ENCODE peak calls at places on chromosomes 1 and 21, in nine cellular contexts. R, Y, C, O, T, L, P, Q and K are unnamed samples. For H3K4me1, the result is how much of the 10 kb centered on the place peaks cover.

GRCh38 chr1:209819059-209819458 is 8.7 kb upstream of the UTP25 start:
- DNase-seq in R (no peak), Y (no peak), C (no peak), O (no peak), T (no peak), L (no peak), P (no peak), Q (no peak), K (no peak)

GRCh38 chr1:215023151-215023832 is 59.2 kb upstream of the KCNK2 start:
- DNase-seq in R (no peak), Y (no peak), C (no peak), O (no peak), T (no peak), L (no peak), P (no peak), Q (no peak), K (peak)

GRCh38 chr1:223245411-223245810 is 102.4 kb upstream of the TLR5 start:
- DNase-seq in R (no peak), Y (no peak), C (no peak), O (no peak), T (no peak), L (no peak), P (no peak), Q (no peak), K (no peak)

GRCh38 chr1:63705058-63705457 is 68.8 kb upstream of the ROR1 start:
- DNase-seq in R (no peak), Y (peak), C (no peak), O (no peak), T (no peak), L (no peak), P (no peak), Q (peak), K (no peak)

GRCh38 chr1:48878191-48878940 is 101.7 kb upstream of the BEND5 start:
- DNase-seq in R (no peak), Y (no peak), C (no peak), O (no peak), T (no peak), L (no peak), P (peak), Q (no peak), K (no peak)

GRCh38 chr21:37172646-37173045 is 94.5 kb downstream of the VPS26C start:
- DNase-seq in R (no peak), Y (no peak), C (no peak), O (no peak), T (no peak), L (no peak), P (no peak), Q (no peak), K (no peak)

GRCh38 chr1:192951961-192952460 is 107.1 kb downstream of the UCHL5 start:
- DNase-seq in R (no peak), Y (no peak), C (no peak), O (no peak), T (no peak), L (no peak), P (peak), Q (peak), K (no peak)

GRCh38 chr1:18668750-18669404 is 38.2 kb downstream of the PAX7 start:
- DNase-seq in R (peak), Y (no peak), C (no peak), O (no peak), T (no peak), L (no peak), P (no peak), Q (peak), K (no peak)

GRCh38 chr1:90834354-90835171 is 117.5 kb upstream of the BARHL2 start:
- DNase-seq in R (no peak), Y (no peak), C (no peak), O (no peak), T (no peak), L (no peak), P (peak), Q (no peak), K (no peak)

GRCh38 chr1:180231506-180232420 is 1.7 kb downstream of the LHX4 start:
- DNase-seq in R (no peak), Y (no peak), C (no peak), O (no peak), T (peak), L (no peak), P (peak), Q (no peak), K (no peak)

GRCh38 chr1:152486400-152487006 is 24.1 kb upstream of the LCE5A start:
- DNase-seq in R (no peak), Y (no peak), C (no peak), O (no peak), T (peak), L (no peak), P (peak), Q (no peak), K (no peak)

GRCh38 chr1:222240536-222241181 is 307.2 kb downstream of the HHIPL2 start:
- DNase-seq in R (no peak), Y (no peak), C (no peak), O (no peak), T (no peak), L (no peak), P (no peak), Q (no peak), K (no peak)

GRCh38 chr1:8026153-8026975 is at the start of gene ERRFI1:
- DNase-seq in R (peak), Y (peak), C (peak), O (peak), T (no peak), L (peak), P (peak), Q (peak), K (peak)

GRCh38 chr1:15620155-15620545 is 2.9 kb downstream of the DDI2 start:
- DNase-seq in R (no peak), Y (no peak), C (no peak), O (no peak), T (no peak), L (no peak), P (no peak), Q (no peak), K (no peak)

GRCh38 chr21:37863842-37864241 is 52.4 kb downstream of the KCNJ6 start:
- DNase-seq in R (no peak), Y (no peak), C (no peak), O (no peak), T (no peak), L (no peak), P (no peak), Q (no peak), K (no peak)

GRCh38 chr21:29206445-29206844 is 76.0 kb downstream of the MAP3K7CL start:
- DNase-seq in R (no peak), Y (no peak), C (no peak), O (no peak), T (no peak), L (no peak), P (no peak), Q (no peak), K (no peak)

GRCh38 chr1:10730985-10731384 is 65.5 kb downstream of the CASZ1 start:
- DNase-seq in R (no peak), Y (no peak), C (no peak), O (no peak), T (no peak), L (no peak), P (no peak), Q (no peak), K (no peak)

GRCh38 chr1:33974147-33974546 is 110.3 kb downstream of the HMGB4 start:
- DNase-seq in R (no peak), Y (no peak), C (no peak), O (no peak), T (no peak), L (no peak), P (no peak), Q (no peak), K (no peak)

GRCh38 chr1:237033061-237033460 is 8.9 kb upstream of the RYR2 start:
- DNase-seq in R (no peak), Y (no peak), C (no peak), O (no peak), T (no peak), L (no peak), P (no peak), Q (no peak), K (no peak)

GRCh38 chr1:214683596-214683995 is 80.6 kb downstream of the CENPF start:
- DNase-seq in R (no peak), Y (no peak), C (no peak), O (no peak), T (no peak), L (no peak), P (no peak), Q (no peak), K (no peak)

GRCh38 chr1:34052565-34052964 is 112.5 kb downstream of the CSMD2 start:
- DNase-seq in R (no peak), Y (no peak), C (no peak), O (no peak), T (no peak), L (no peak), P (no peak), Q (no peak), K (no peak)

GRCh38 chr1:189662190-189662589 is 815.5 kb downstream of the BRINP3 start:
- DNase-seq in R (no peak), Y (no peak), C (no peak), O (no peak), T (no peak), L (no peak), P (no peak), Q (no peak), K (no peak)

GRCh38 chr1:234998174-234998741 is 130.4 kb downstream of the TOMM20 start:
- DNase-seq in R (peak), Y (no peak), C (peak), O (peak), T (no peak), L (no peak), P (no peak), Q (peak), K (no peak)

GRCh38 chr1:63537940-63538339 is 14.6 kb downstream of the EFCAB7 start:
- DNase-seq in R (no peak), Y (no peak), C (no peak), O (no peak), T (peak), L (no peak), P (peak), Q (no peak), K (no peak)

GRCh38 chr1:3471356-3472087 is 17.1 kb downstream of the ARHGEF16 start:
- DNase-seq in R (peak), Y (no peak), C (no peak), O (peak), T (no peak), L (no peak), P (peak), Q (no peak), K (peak)
- TF ChIP-seq CTCF in R (peak), Y (no peak), C (peak), O (peak), T (no peak), L (peak), P (peak), Q (no peak), K (peak)

DNA sequence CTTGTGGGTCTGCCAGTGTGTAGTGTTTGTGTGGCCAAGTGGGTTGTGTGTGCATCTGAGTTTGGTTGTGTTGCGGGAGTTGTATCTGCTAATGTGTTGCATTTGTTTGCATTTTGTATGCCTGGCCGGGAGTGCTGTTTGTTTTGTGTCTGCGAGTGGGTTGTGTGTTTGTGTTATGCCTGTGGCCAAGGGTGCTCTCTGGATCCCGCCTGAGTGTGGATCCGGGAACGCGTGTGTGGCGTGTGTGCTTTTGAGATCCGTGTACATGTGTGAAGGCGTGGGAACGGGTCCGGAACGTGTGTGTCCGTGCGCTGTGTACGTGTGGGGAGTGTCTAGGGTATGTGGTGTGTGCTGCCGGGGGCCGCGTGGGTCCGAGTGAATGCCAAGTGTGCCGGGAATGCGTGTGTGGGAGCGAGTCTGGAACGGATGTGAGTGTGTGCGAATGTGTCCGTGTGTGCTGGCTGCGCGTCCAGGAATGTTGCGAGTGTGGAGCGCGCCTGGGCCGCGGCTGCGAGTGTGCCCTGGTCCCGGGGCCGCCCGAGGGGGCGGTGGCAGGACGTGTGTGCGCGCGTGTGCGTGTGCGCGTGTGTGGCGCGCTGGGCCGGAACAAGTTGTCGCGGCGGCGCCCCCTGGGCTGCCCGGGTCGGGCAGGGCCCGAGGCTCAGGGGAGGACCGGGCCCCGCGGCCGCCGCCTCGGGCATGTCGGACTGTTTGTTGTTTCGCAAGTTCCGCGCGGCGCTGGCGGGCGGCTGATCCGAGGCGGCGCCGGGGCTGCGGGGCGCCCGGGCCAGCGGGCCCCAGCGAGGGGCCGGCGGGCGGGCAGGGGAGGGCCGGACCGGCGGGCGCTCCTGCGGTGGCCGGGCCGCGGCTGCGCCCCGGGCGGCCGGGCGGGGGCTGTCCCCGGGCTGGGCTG is 927 bp downstream of the PTPRU start:
- DNase-seq in R (peak), Y (peak), C (peak), O (peak), T (no peak), L (peak), P (peak), Q (peak), K (peak)
- H3K4me3 ChIP-seq in R (peak), Y (peak), C (peak), O (peak), T (peak), L (peak), P (peak), Q (peak), K (peak)

DNA sequence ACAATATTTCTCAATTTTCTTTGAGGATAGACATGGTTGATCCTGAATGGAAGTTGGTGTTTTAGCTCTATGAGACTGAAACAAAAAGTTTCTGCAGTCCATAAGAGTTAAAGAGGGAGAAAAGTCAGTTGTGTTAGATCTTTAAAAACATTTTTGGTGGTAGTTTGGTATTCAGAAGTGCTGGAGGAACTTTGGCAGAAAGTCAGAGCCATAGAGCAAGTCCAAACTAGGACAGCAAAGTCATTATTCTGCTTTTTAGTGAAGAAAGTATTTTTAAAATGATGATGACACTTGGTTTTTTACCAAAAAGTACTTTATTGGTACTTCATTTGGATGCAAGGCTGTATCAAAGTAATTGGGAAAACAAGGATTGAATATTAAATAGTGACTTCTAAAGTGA is 41.8 kb downstream of the FNBP1L start:
- DNase-seq in R (no peak), Y (no peak), C (no peak), O (no peak), T (no peak), L (no peak), P (no peak), Q (no peak), K (no peak)
- H3K4me1 ChIP-seq in R (under half), Y (under half), C (under half), O (under half), T (under half), L (under half), P (under half), Q (under half), K (under half)

GRCh38 chr1:24304763-24305162 is 14.4 kb upstream of the GRHL3 start:
- DNase-seq in R (no peak), Y (no peak), C (no peak), O (no peak), T (no peak), L (no peak), P (no peak), Q (no peak), K (no peak)
- TF ChIP-seq CTCF in R (no peak), Y (no peak), C (no peak), O (no peak), T (peak), L (no peak), P (no peak), Q (no peak), K (no peak)

GRCh38 chr1:43491056-43491455 is 37.3 kb upstream of the HYI start:
- DNase-seq in R (no peak), Y (no peak), C (no peak), O (no peak), T (no peak), L (no peak), P (no peak), Q (no peak), K (no peak)

GRCh38 chr1:43488165-43488564 is 34.4 kb upstream of the HYI start:
- DNase-seq in R (no peak), Y (no peak), C (no peak), O (no peak), T (no peak), L (no peak), P (no peak), Q (no peak), K (no peak)

GRCh38 chr1:43495204-43495603 is 35.5 kb upstream of the PTPRF start:
- DNase-seq in R (no peak), Y (no peak), C (no peak), O (no peak), T (no peak), L (peak), P (no peak), Q (no peak), K (no peak)

GRCh38 chr1:43492816-43493215 is 37.9 kb upstream of the PTPRF start:
- DNase-seq in R (no peak), Y (no peak), C (no peak), O (no peak), T (no peak), L (no peak), P (no peak), Q (no peak), K (no peak)

GRCh38 chr1:43493661-43494450 is 36.8 kb upstream of the PTPRF start:
- DNase-seq in R (no peak), Y (no peak), C (no peak), O (no peak), T (no peak), L (no peak), P (peak), Q (no peak), K (no peak)
- H3K4me3 ChIP-seq in R (no peak), Y (no peak), C (no peak), O (no peak), T (no peak), L (no peak), P (no peak), Q (no peak), K (no peak)

DNA sequence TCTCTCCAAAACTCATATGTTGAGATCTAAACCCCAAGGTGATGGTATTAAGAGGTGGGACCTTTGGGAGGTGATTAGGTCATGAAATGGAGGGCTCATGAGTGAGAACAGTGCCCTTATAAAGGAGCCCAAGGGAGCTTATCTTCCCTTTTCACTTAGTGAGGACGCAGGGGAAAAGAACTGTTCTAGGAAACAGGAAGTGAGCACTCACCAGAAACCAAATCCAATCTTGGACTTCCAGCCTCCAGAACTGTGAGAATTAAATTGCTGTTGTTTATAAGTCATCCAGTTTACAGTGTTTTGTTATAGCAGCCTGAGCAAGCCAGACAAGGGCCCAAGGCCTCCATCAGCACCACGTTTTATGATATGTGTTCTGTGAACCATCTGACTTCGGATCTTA is 60.3 kb upstream of the LRRC8D start:
- DNase-seq in R (no peak), Y (no peak), C (no peak), O (no peak), T (no peak), L (no peak), P (peak), Q (no peak), K (no peak)
- H3K4me1 ChIP-seq in R (under half), Y (under half), C (under half), O (under half), T (under half), L (under half), P (under half), Q (under half), K (under half)

GRCh38 chr21:39334611-39335010 is 14.3 kb downstream of the HMGN1 start:
- DNase-seq in R (no peak), Y (no peak), C (no peak), O (no peak), T (no peak), L (no peak), P (no peak), Q (no peak), K (no peak)

GRCh38 chr21:39332175-39332574 is 16.7 kb downstream of the HMGN1 start:
- DNase-seq in R (no peak), Y (no peak), C (no peak), O (no peak), T (no peak), L (no peak), P (no peak), Q (no peak), K (no peak)

GRCh38 chr21:39340687-39341086 is 8.2 kb downstream of the HMGN1 start:
- DNase-seq in R (no peak), Y (no peak), C (no peak), O (no peak), T (no peak), L (no peak), P (no peak), Q (no peak), K (no peak)

GRCh38 chr21:39341249-39341923 is 7.5 kb downstream of the HMGN1 start:
- DNase-seq in R (no peak), Y (no peak), C (no peak), O (no peak), T (no peak), L (no peak), P (no peak), Q (no peak), K (no peak)

DNA sequence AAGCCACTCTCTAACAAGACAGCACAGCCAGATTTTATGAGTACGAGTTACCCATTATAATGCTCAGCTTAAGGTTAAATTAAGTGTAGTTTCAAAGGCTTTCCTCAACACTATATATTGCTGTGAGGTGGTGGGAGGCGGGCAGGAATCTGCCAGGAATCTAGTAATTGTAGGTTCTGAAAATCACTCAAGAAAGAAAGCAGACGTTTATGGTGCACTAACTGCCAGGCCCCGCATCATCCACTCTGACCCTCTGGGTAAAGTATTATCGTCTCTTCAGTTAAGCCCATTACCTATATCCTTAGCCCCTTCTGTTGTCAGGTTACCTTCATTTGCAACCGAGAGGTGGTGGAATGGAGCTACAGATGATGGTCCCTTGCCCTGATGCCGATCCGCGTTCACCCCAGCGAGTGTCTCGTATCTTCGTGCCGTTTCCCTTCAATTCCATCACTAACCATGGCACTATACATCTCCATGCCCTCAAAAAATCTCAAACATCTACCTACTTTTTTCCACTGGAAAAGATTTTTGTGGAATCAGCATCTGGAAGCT is 12.4 kb downstream of the HMGN1 start:
- DNase-seq in R (no peak), Y (no peak), C (no peak), O (no peak), T (peak), L (no peak), P (no peak), Q (no peak), K (no peak)
- TF ChIP-seq CTCF in R (no peak), Y (peak), C (no peak), O (no peak), T (peak), L (no peak), P (no peak), Q (no peak), K (no peak)

DNA sequence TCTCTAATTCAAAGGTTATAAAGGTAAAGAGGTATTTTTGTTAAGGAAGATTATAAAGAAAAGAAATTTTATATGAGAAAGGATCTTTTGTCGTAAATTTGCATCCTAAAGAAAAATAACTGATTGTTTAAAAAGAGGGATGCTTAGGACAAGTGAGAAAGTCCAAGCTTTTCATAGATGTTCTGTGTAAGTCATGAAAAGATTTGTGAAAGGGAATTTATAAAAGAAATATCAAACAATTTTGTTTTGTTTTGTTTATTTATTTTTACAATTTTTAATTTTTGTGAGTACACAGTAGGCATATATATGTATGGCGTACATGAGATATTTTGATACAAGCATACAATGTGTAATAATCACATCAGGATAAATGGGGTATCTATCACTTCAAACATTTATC is 145.2 kb downstream of the ADSS2 start:
- DNase-seq in R (no peak), Y (no peak), C (no peak), O (no peak), T (no peak), L (no peak), P (no peak), Q (no peak), K (no peak)
- H3K4me3 ChIP-seq in R (no peak), Y (no peak), C (no peak), O (no peak), T (no peak), L (no peak), P (no peak), Q (no peak), K (no peak)

GRCh38 chr1:94603663-94604062 is 62.1 kb upstream of the F3 start:
- DNase-seq in R (no peak), Y (no peak), C (no peak), O (no peak), T (no peak), L (no peak), P (no peak), Q (no peak), K (no peak)
- H3K4me1 ChIP-seq in R (under half), Y (under half), C (under half), O (under half), T (under half), L (under half), P (under half), Q (under half), K (under half)